ENCODE peak calls at places on chromosome 11, in six cellular contexts. L, K, C, N, X and T are unnamed samples.

GRCh38 chr11:69375316-69376154 is 81.6 kb downstream of the MYEOV start:
- DNase-seq in L (no peak), K (no peak), C (no peak), N (peak; percentile 57), X (peak; percentile 11), T (no peak)

GRCh38 chr11:65219930-65220213 is 38.1 kb downstream of the CAPN1 start:
- DNase-seq in L (no peak), K (no peak), C (peak; percentile 15), N (no peak), X (no peak), T (no peak)

GRCh38 chr11:118979434-118979833 is 7.9 kb downstream of the FOXR1 start:
- DNase-seq in L (no peak), K (no peak), C (no peak), N (no peak), X (no peak), T (no peak)

GRCh38 chr11:75344761-75345454 is 6.6 kb downstream of the ARRB1 start:
- DNase-seq in L (no peak), K (no peak), C (no peak), N (no peak), X (no peak), T (peak; percentile 62)

GRCh38 chr11:17992916-17993315 is 19.9 kb downstream of the SERGEF start:
- DNase-seq in L (no peak), K (peak; percentile 10), C (no peak), N (no peak), X (peak; percentile 29), T (no peak)

GRCh38 chr11:65672180-65672860 is 9.6 kb upstream of the RELA start:
- DNase-seq in L (no peak), K (no peak), C (no peak), N (no peak), X (no peak), T (no peak)

GRCh38 chr11:47271328-47271727 is 1.4 kb downstream of the MADD start:
- DNase-seq in L (no peak), K (no peak), C (no peak), N (no peak), X (no peak), T (no peak)

GRCh38 chr11:99693941-99694492 is 673.3 kb downstream of the CNTN5 start:
- DNase-seq in L (no peak), K (peak; percentile 2), C (peak; percentile 92), N (no peak), X (peak; percentile 18), T (no peak)

GRCh38 chr11:28674432-28675076 is 566.4 kb downstream of the METTL15 start:
- DNase-seq in L (peak; percentile 21), K (no peak), C (peak; percentile 68), N (peak; percentile 37), X (no peak), T (no peak)

GRCh38 chr11:103601230-103601846 is 435.1 kb upstream of the DDI1 start:
- DNase-seq in L (peak; percentile 71), K (peak; percentile 40), C (peak; percentile 77), N (no peak), X (peak; percentile 30), T (peak; percentile 20)

GRCh38 chr11:126989942-126990715 is 10.4 kb downstream of the KIRREL3 start:
- DNase-seq in L (peak; percentile 85), K (peak; percentile 70), C (peak; percentile 53), N (peak; percentile 85), X (peak; percentile 44), T (peak; percentile 67)

GRCh38 chr11:12674936-12675696 is 895 bp downstream of the TEAD1 start:
- DNase-seq in L (peak; percentile 68), K (peak; percentile 48), C (peak; percentile 42), N (peak; percentile 79), X (no peak), T (no peak)

GRCh38 chr11:114251797-114252327 is 44.3 kb upstream of the NNMT start:
- DNase-seq in L (no peak), K (no peak), C (no peak), N (no peak), X (no peak), T (no peak)

GRCh38 chr11:433641-434040 is 8.2 kb downstream of the ANO9 start:
- DNase-seq in L (no peak), K (no peak), C (no peak), N (peak; percentile 70), X (no peak), T (no peak)

GRCh38 chr11:61543606-61544306 is 35.2 kb downstream of the LRRC10B start:
- DNase-seq in L (no peak), K (no peak), C (peak; percentile 82), N (no peak), X (no peak), T (no peak)

GRCh38 chr11:35082322-35083180 is 56.4 kb upstream of the CD44 start:
- DNase-seq in L (peak; percentile 58), K (peak; percentile 80), C (peak; percentile 60), N (peak; percentile 82), X (peak; percentile 51), T (peak; percentile 59)

GRCh38 chr11:101127699-101128570 is 1.7 kb downstream of the PGR start:
- DNase-seq in L (peak; percentile 27), K (peak; percentile 4), C (peak; percentile 6), N (peak; percentile 87), X (peak; percentile 25), T (peak; percentile 21)

GRCh38 chr11:46963848-46964247 is 27.3 kb downstream of the CSTPP1 start:
- DNase-seq in L (no peak), K (no peak), C (no peak), N (no peak), X (no peak), T (no peak)

GRCh38 chr11:106246495-106246894 is 169.0 kb downstream of the AASDHPPT start:
- DNase-seq in L (no peak), K (no peak), C (no peak), N (no peak), X (no peak), T (no peak)

GRCh38 chr11:794766-795637 is 3.1 kb downstream of the SLC25A22 start:
- DNase-seq in L (no peak), K (peak; percentile 94), C (no peak), N (no peak), X (no peak), T (peak; percentile 66)

GRCh38 chr11:128506999-128507591 is 80.3 kb downstream of the ETS1 start:
- DNase-seq in L (no peak), K (peak; percentile 87), C (peak; percentile 99), N (peak; percentile 93), X (peak; percentile 84), T (peak; percentile 90)
- H3K4me3 ChIP-seq in L (no peak overlapping the region), K (no peak overlapping the region), C (peak overlapping the region; percentile 38), N (peak overlapping the region; percentile 28), X (no peak overlapping the region), T (peak overlapping the region; percentile 9)

GRCh38 chr11:2529636-2530035 is 84.8 kb downstream of the KCNQ1 start:
- DNase-seq in L (no peak), K (no peak), C (no peak), N (peak; percentile 72), X (no peak), T (no peak)
- TF ChIP-seq CTCF in L (no peak), K (no peak), C (no peak), N (no peak), X (no peak), T (no peak)

GRCh38 chr11:6672006-6672405 is 11.1 kb downstream of the MRPL17 start:
- DNase-seq in L (no peak), K (no peak), C (no peak), N (no peak), X (no peak), T (no peak)

GRCh38 chr11:6677018-6677417 is 6.1 kb downstream of the MRPL17 start:
- DNase-seq in L (no peak), K (no peak), C (no peak), N (no peak), X (no peak), T (no peak)

GRCh38 chr11:6674856-6675255 is 8.3 kb downstream of the MRPL17 start:
- DNase-seq in L (no peak), K (no peak), C (no peak), N (no peak), X (no peak), T (no peak)

GRCh38 chr11:6673523-6673922 is 9.6 kb downstream of the MRPL17 start:
- DNase-seq in L (no peak), K (no peak), C (no peak), N (no peak), X (no peak), T (no peak)

GRCh38 chr11:6674198-6674597 is 8.9 kb downstream of the MRPL17 start:
- DNase-seq in L (no peak), K (no peak), C (no peak), N (no peak), X (no peak), T (no peak)
- H3K4me1 ChIP-seq in L (no peaks in the 10 kb centered on the region), K (no peaks in the 10 kb centered on the region), C (no peaks in the 10 kb centered on the region), N (no peaks in the 10 kb centered on the region), X (peaks cover 14% of the 10 kb centered on the region), T (no peaks in the 10 kb centered on the region)

DNA sequence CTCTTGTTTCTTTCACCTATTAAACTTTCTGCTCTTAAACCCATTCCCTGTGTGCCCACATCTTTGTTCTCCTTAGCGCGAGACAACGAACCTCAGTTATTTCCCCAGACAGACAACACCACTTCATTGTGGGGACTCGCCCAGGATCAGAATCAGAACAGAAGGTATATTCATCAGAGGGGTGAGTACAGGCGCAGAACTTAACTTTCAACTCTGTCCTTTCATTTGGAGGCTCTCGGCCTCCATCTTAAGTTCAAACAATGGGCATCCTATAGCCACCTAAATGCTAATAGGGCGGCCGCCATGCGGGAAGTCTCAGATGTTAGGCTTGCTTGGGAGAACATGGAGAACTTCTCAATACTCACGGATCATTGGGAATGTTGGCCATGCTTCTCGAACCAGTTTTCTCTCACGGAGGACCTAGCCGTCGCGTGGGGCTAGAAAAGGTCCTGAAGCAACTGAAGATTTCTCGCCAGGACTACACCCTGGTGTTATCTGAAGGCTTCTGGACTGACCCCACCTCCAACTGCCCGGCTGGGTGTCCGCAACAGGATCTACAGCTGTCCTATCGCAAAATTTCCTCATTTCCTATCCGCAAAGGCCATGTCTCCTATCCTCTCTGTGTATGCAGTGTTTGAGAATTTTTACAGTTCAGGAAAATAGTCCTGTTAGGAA is 13.4 kb upstream of the HYLS1 start:
- DNase-seq in L (no peak), K (no peak), C (no peak), N (no peak), X (no peak), T (no peak)
- H3K4me3 ChIP-seq in L (no peak overlapping the region), K (no peak overlapping the region), C (peak overlapping the region; percentile 52), N (no peak overlapping the region), X (no peak overlapping the region), T (no peak overlapping the region)

GRCh38 chr11:72333657-72334056 is 89.7 kb upstream of the PHOX2A start:
- DNase-seq in L (peak; percentile 41), K (no peak), C (peak; percentile 10), N (no peak), X (no peak), T (no peak)
- TF ChIP-seq CTCF in L (peak; percentile 24), K (no peak), C (peak; percentile 20), N (no peak), X (no peak), T (no peak)

GRCh38 chr11:66676279-66676919 is 1.3 kb downstream of the RBM4B start:
- DNase-seq in L (no peak), K (no peak), C (no peak), N (no peak), X (no peak), T (no peak)
- H3K4me1 ChIP-seq in L (peaks cover 26% of the 10 kb centered on the region), K (peaks cover 34% of the 10 kb centered on the region), C (peaks cover 4% of the 10 kb centered on the region), N (peaks cover 15% of the 10 kb centered on the region), X (peaks cover 34% of the 10 kb centered on the region), T (no peaks in the 10 kb centered on the region)